ENCODE peak calls at places on chromosomes 2 and 18, in nine cellular contexts. Q is body of pancreas; Y is cardiac muscle cell; T is fibroblast of pulmonary artery; G is effector memory CD4-positive, alpha-beta T cell; V is endodermal cell; B is A549; D is Panc1; X is choroid plexus epithelial cell. N is an unnamed sample.

GRCh38 chr2:133475610-133476009 is 92.7 kb downstream of the NCKAP5 start:
- DNase-seq in Q (no peak), G (no peak), T (no peak), X (no peak), D (no peak), V (no peak), Y (no peak), B (no peak), N (no peak)

GRCh38 chr2:120748310-120748709 is 12.6 kb downstream of the GLI2 start:
- DNase-seq in G (no peak), Y (no peak), X (no peak), Q (no peak), B (no peak), T (no peak), V (peak), D (no peak), N (no peak)

GRCh38 chr2:219968685-219969345 is 341.4 kb downstream of the SLC4A3 start:
- DNase-seq in G (no peak), B (peak), Y (peak), D (no peak), V (no peak), X (no peak), T (no peak), Q (no peak), N (no peak)

GRCh38 chr2:235773188-235773928 is 279.5 kb downstream of the AGAP1 start:
- DNase-seq in D (no peak), X (no peak), T (no peak), Y (no peak), Q (no peak), G (no peak), V (peak), B (no peak), N (no peak)

GRCh38 chr2:20410556-20411277 is 36.2 kb upstream of the RHOB start:
- DNase-seq in B (no peak), T (no peak), X (no peak), Y (no peak), D (no peak), V (peak), Q (no peak), G (no peak), N (no peak)

GRCh38 chr2:47134386-47135090 is 20.6 kb downstream of the STPG4 start:
- DNase-seq in Q (no peak), G (no peak), V (no peak), T (no peak), Y (no peak), X (no peak), B (no peak), D (no peak), N (no peak)

GRCh38 chr18:415627-416612 is 84.6 kb downstream of the COLEC12 start:
- DNase-seq in B (no peak), X (peak), Q (no peak), T (peak), V (no peak), D (no peak), Y (peak), G (no peak), N (no peak)

GRCh38 chr2:224722250-224722649 is 6.1 kb upstream of the CCDC195 start:
- DNase-seq in G (no peak), Y (peak), X (peak), D (no peak), Q (no peak), B (no peak), V (no peak), T (no peak), N (no peak)

GRCh38 chr18:70671889-70672551 is 383.2 kb downstream of the SOCS6 start:
- DNase-seq in Y (no peak), X (no peak), Q (no peak), B (no peak), V (no peak), D (no peak), G (peak), T (no peak), N (no peak)

GRCh38 chr18:70627100-70627802 is 338.4 kb downstream of the SOCS6 start:
- DNase-seq in V (no peak), Q (no peak), Y (no peak), X (no peak), T (no peak), B (no peak), D (no peak), G (no peak), N (no peak)

GRCh38 chr2:165576409-165576808 is 106.9 kb downstream of the CSRNP3 start:
- DNase-seq in T (no peak), V (no peak), G (no peak), Q (no peak), D (no peak), X (no peak), Y (no peak), B (no peak), N (no peak)

GRCh38 chr2:15750433-15750814 is 158.8 kb downstream of the DDX1 start:
- DNase-seq in V (peak), B (no peak), Y (no peak), T (no peak), D (no peak), Q (no peak), G (no peak), X (no peak), N (no peak)

GRCh38 chr18:63119647-63120046 is 199.9 kb downstream of the BCL2 start:
- DNase-seq in Y (peak), D (no peak), T (peak), X (peak), Q (peak), G (no peak), B (peak), V (peak), N (no peak)

GRCh38 chr2:85619617-85620016 is 3.6 kb downstream of the USP39 start:
- DNase-seq in T (no peak), B (no peak), G (no peak), X (no peak), Y (no peak), D (no peak), V (no peak), Q (no peak), N (no peak)

DNA sequence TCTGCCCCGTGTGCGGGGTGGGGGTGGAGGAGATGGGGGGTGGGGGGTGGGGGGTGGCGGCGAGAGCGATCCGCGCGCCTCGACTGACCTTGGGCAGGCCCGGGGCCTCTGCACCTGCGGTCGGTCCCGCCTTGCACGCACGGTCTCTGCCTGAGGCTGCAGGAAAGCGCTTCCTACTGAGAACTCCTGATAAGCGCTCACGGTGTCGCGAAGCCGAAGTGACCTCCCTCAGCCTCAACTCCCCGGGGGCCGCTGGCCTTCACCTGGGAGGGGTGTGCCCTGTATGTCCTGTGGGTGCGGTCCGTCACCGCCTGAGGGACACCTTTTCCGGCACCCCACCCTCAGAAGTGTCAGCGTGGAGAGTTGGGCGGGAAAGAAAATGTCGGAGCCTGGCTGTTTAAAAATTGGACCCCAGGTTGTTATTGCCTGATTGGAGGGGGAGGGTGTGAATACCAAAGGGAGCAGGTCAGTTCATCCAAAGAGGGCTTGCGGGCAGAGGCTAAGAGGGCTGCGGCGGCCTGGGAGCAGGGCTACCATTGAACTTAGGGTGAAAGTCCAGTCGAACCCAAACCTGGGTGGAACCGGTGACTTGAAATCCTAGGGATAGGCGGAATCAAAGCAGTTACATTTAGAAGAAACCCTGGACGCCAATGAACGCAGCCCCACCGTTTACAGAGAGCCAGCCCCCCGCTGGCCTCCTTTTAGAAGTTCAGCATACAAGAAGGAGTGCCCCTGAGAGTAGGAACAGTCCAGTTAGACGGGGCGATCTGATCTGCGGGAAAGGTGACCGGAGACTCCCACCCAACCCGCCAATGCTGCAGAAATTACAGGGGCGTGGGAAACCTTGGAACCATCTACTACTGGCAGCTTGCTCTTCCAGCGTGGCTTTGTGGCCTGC is 1.2 kb downstream of the MAL start:
- DNase-seq in T (no peak), Q (peak), G (no peak), X (no peak), Y (no peak), B (no peak), D (no peak), V (peak), N (no peak)
- H3K4me3 ChIP-seq in T (no peak), Q (no peak), G (peak), X (no peak), Y (peak), B (peak), D (peak), V (peak), N (no peak)

DNA sequence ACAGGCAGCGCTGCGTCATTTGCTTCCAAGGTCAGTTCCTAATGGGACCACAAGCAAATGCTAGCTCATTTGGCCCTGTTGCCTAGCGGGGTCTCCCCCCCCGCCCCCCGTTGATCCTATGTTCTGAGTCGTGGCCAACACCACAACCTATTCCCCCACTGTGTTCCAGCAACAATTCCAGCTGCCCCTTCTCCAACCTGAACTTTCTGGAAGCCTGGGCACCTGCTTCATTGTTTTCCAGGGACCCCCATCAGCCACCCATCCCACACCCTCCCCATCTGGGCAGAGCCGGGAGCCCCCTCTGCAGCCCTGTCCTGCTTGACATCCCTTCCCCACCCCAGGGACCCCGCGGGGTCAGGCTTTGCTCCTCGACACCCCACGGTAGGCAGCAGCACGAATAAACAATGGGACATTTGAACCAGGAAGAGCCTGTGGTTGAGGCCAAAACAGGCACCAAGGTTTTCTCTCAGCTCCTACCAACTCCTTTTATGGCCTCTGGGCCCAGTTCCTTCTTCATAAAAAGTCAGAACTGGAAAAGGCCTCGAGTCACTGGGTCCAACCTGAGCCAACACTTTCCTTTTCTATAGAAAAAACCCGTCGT is 20.5 kb downstream of the TEX44 start:
- DNase-seq in Y (peak), T (peak), Q (no peak), D (no peak), B (no peak), V (no peak), X (peak), G (no peak), N (no peak)
- H3K4me3 ChIP-seq in Y (no peak), T (no peak), Q (no peak), D (peak), B (peak), V (peak), X (peak), G (peak), N (peak)

GRCh38 chr2:11827547-11827946 is 81.1 kb downstream of the LPIN1 start:
- DNase-seq in Q (no peak), T (no peak), V (no peak), B (no peak), G (no peak), D (no peak), Y (no peak), X (no peak), N (no peak)

GRCh38 chr2:11828933-11829323 is 82.5 kb downstream of the LPIN1 start:
- DNase-seq in T (no peak), D (no peak), Q (no peak), G (no peak), V (no peak), X (no peak), Y (no peak), B (no peak), N (no peak)

GRCh38 chr2:11829947-11830707 is 83.7 kb downstream of the LPIN1 start:
- DNase-seq in G (peak), D (peak), T (peak), B (peak), V (peak), X (peak), Q (peak), Y (peak), N (peak)

GRCh38 chr2:11830708-11831301 is 84.4 kb downstream of the LPIN1 start:
- DNase-seq in T (no peak), X (no peak), Q (no peak), G (no peak), V (no peak), B (no peak), Y (no peak), D (no peak), N (no peak)

GRCh38 chr2:11829324-11829946 is 83.0 kb downstream of the LPIN1 start:
- DNase-seq in D (peak), Q (peak), Y (peak), G (peak), V (peak), X (peak), B (peak), T (peak), N (no peak)
- H3K4me3 ChIP-seq in D (peak), Q (no peak), Y (no peak), G (peak), V (no peak), X (peak), B (no peak), T (peak), N (peak)

DNA sequence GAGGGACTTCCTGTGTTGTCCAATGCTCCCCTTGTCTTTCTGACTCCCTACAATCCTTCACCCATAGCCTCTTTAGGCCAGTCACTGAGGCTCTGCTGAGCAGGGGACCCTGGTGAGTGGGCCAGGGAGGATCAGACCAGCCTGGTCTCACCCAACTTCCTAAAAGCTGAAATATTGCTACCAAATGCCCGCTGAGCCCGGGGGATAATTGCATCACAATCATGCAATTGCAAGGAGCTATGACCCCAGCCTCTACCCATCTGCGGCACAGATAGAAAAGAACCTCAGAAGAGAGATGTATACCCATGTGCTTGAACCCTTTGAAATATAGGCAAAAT is 3.7 kb upstream of the SP100 start:
- DNase-seq in Q (no peak), B (no peak), T (no peak), V (no peak), Y (no peak), X (no peak), D (no peak), G (no peak), N (no peak)
- H3K4me3 ChIP-seq in Q (no peak), B (peak), T (peak), V (peak), Y (peak), X (peak), D (peak), G (peak), N (peak)

GRCh38 chr2:238125127-238125885 is 13.2 kb upstream of the KLHL30 start:
- DNase-seq in B (no peak), V (no peak), Q (no peak), G (no peak), T (no peak), D (no peak), Y (no peak), X (no peak), N (no peak)

GRCh38 chr2:238123991-238124470 is 14.4 kb upstream of the KLHL30 start:
- DNase-seq in G (no peak), Q (no peak), D (no peak), V (no peak), X (no peak), B (no peak), T (no peak), Y (no peak), N (no peak)

GRCh38 chr2:238123218-238123971 is 15.1 kb upstream of the KLHL30 start:
- DNase-seq in B (no peak), G (no peak), T (no peak), Y (no peak), Q (no peak), X (no peak), D (no peak), V (peak), N (no peak)

GRCh38 chr2:238126338-238126737 is 12.1 kb upstream of the KLHL30 start:
- DNase-seq in X (no peak), D (no peak), T (no peak), B (no peak), G (no peak), Q (no peak), Y (no peak), V (no peak), N (no peak)

GRCh38 chr2:238124488-238125126 is 13.9 kb upstream of the KLHL30 start:
- DNase-seq in G (no peak), Y (no peak), V (no peak), D (no peak), X (no peak), T (no peak), B (no peak), Q (no peak), N (no peak)
- H3K4me3 ChIP-seq in G (no peak), Y (no peak), V (no peak), D (no peak), X (no peak), T (no peak), B (no peak), Q (no peak), N (no peak)

DNA sequence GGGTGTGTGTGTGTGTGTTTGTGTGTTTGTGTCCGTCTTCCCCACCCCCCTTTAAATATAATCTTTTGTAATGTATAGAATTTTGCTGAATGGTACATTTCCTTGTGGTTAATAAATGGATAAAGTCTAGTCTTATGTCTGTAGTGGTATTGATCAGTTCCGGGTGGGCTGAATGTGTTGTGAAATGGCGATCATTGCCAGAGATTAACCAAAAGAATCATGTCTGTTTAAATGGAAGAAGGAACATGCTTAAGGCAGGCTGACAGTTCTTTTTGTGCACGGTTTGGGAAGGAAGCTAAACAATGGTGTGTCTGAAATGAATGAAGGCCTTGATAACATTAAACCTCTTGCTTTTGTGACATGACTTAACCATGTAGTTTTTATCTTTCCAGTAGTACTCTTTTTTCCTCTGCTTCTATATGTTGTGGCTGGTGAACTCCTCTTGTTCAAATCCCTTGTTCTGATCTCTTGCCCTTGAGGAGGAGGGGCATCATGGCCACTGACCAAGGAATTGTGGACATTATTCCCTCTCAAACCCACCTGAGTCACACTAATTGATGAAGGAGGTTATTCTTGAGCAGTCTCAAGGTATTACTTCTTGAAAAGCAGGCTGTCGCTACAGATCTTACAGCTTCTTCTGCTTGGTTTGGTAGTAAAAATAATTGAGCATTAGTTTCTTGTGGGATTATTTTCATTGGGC is 1.7 kb downstream of the ACVR2A start:
- DNase-seq in V (no peak), T (peak), X (no peak), Y (peak), G (no peak), D (no peak), Q (no peak), B (no peak), N (no peak)
- H3K4me3 ChIP-seq in V (peak), T (peak), X (peak), Y (peak), G (peak), D (peak), Q (no peak), B (no peak), N (peak)